ENCODE peak calls at places on chromosomes 16 and 17, in six cellular contexts. One of them, this sample, is unnamed.

GRCh38 chr17:27993723-27994310 is 48.7 kb upstream of the NLK start:
- DNase-seq in keratinocyte: no peak
- DNase-seq in CD8-positive, alpha-beta memory T cell: no peak
- DNase-seq in Peyer's patch: no peak
- DNase-seq in H7: no peak
- DNase-seq in ovary: no peak
- DNase-seq in this sample: no peak

GRCh38 chr16:30997887-30998711 is 12.3 kb downstream of the STX1B start:
- DNase-seq in keratinocyte: no peak
- DNase-seq in CD8-positive, alpha-beta memory T cell: no peak
- DNase-seq in Peyer's patch: no peak
- DNase-seq in H7: peak; percentile 74
- DNase-seq in ovary: no peak
- DNase-seq in this sample: peak; percentile 80

GRCh38 chr17:54270499-54270898 is 447.8 kb downstream of the KIF2B start:
- DNase-seq in keratinocyte: peak; percentile 48
- DNase-seq in CD8-positive, alpha-beta memory T cell: no peak
- DNase-seq in Peyer's patch: no peak
- DNase-seq in H7: no peak
- DNase-seq in ovary: no peak
- DNase-seq in this sample: no peak

GRCh38 chr16:67406628-67407027 is 9.6 kb downstream of the ZDHHC1 start:
- DNase-seq in keratinocyte: no peak
- DNase-seq in CD8-positive, alpha-beta memory T cell: no peak
- DNase-seq in Peyer's patch: no peak
- DNase-seq in H7: no peak
- DNase-seq in ovary: no peak
- DNase-seq in this sample: no peak

GRCh38 chr16:30184430-30185140 is 1.2 kb downstream of the CORO1A start:
- DNase-seq in keratinocyte: no peak
- DNase-seq in CD8-positive, alpha-beta memory T cell: peak; percentile 33
- DNase-seq in Peyer's patch: peak; percentile 50
- DNase-seq in H7: peak; percentile 29
- DNase-seq in ovary: peak; percentile 21
- DNase-seq in this sample: peak; percentile 74

GRCh38 chr17:42387663-42388380 is 420 bp downstream of the STAT3 start:
- DNase-seq in keratinocyte: no peak
- DNase-seq in CD8-positive, alpha-beta memory T cell: peak; percentile 20
- DNase-seq in Peyer's patch: peak; percentile 71
- DNase-seq in H7: peak; percentile 81
- DNase-seq in ovary: peak; percentile 50
- DNase-seq in this sample: peak; percentile 71

GRCh38 chr16:57801098-57801855 is 1.0 kb downstream of the KIFC3 start:
- DNase-seq in keratinocyte: no peak
- DNase-seq in CD8-positive, alpha-beta memory T cell: no peak
- DNase-seq in Peyer's patch: peak; percentile 42
- DNase-seq in H7: peak; percentile 56
- DNase-seq in ovary: no peak
- DNase-seq in this sample: no peak

GRCh38 chr16:5077304-5077703 is 5.7 kb downstream of the ALG1 start:
- DNase-seq in keratinocyte: no peak
- DNase-seq in CD8-positive, alpha-beta memory T cell: no peak
- DNase-seq in Peyer's patch: no peak
- DNase-seq in H7: no peak
- DNase-seq in ovary: no peak
- DNase-seq in this sample: no peak

GRCh38 chr17:77512062-77512946 is 371.5 kb downstream of the SEC14L1 start:
- DNase-seq in keratinocyte: no peak
- DNase-seq in CD8-positive, alpha-beta memory T cell: no peak
- DNase-seq in Peyer's patch: no peak
- DNase-seq in H7: no peak
- DNase-seq in ovary: no peak
- DNase-seq in this sample: no peak

GRCh38 chr17:34067009-34067408 is 188.1 kb upstream of the CCL2 start:
- DNase-seq in keratinocyte: no peak
- DNase-seq in CD8-positive, alpha-beta memory T cell: no peak
- DNase-seq in Peyer's patch: no peak
- DNase-seq in H7: no peak
- DNase-seq in ovary: no peak
- DNase-seq in this sample: no peak

GRCh38 chr17:73906896-73907600 is 262.8 kb upstream of the SDK2 start:
- DNase-seq in keratinocyte: no peak
- DNase-seq in CD8-positive, alpha-beta memory T cell: no peak
- DNase-seq in Peyer's patch: no peak
- DNase-seq in H7: no peak
- DNase-seq in ovary: no peak
- DNase-seq in this sample: no peak

GRCh38 chr16:88382491-88383400 is at the start of gene ZNF469:
- DNase-seq in keratinocyte: no peak
- DNase-seq in CD8-positive, alpha-beta memory T cell: no peak
- DNase-seq in Peyer's patch: no peak
- DNase-seq in H7: peak; percentile 93
- DNase-seq in ovary: no peak
- DNase-seq in this sample: peak; percentile 54

GRCh38 chr17:2710075-2710803 is 1.3 kb downstream of the CLUH start:
- DNase-seq in keratinocyte: no peak
- DNase-seq in CD8-positive, alpha-beta memory T cell: no peak
- DNase-seq in Peyer's patch: peak; percentile 61
- DNase-seq in H7: no peak
- DNase-seq in ovary: no peak
- DNase-seq in this sample: no peak

GRCh38 chr17:49715717-49716279 is 8.0 kb upstream of the SLC35B1 start:
- DNase-seq in keratinocyte: no peak
- DNase-seq in CD8-positive, alpha-beta memory T cell: peak; percentile 62
- DNase-seq in Peyer's patch: no peak
- DNase-seq in H7: no peak
- DNase-seq in ovary: no peak
- DNase-seq in this sample: no peak

GRCh38 chr17:27414271-27414670 is 42.0 kb upstream of the KSR1 start:
- DNase-seq in keratinocyte: no peak
- DNase-seq in CD8-positive, alpha-beta memory T cell: no peak
- DNase-seq in Peyer's patch: no peak
- DNase-seq in H7: no peak
- DNase-seq in ovary: no peak
- DNase-seq in this sample: no peak

GRCh38 chr17:39800540-39800939 is 62.8 kb downstream of the GRB7 start:
- DNase-seq in keratinocyte: no peak
- DNase-seq in CD8-positive, alpha-beta memory T cell: no peak
- DNase-seq in Peyer's patch: no peak
- DNase-seq in H7: peak; percentile 11
- DNase-seq in ovary: no peak
- DNase-seq in this sample: no peak

GRCh38 chr17:72634621-72635020 is 457.9 kb downstream of the SLC39A11 start:
- DNase-seq in keratinocyte: no peak
- DNase-seq in CD8-positive, alpha-beta memory T cell: no peak
- DNase-seq in Peyer's patch: peak; percentile 64
- DNase-seq in H7: no peak
- DNase-seq in ovary: no peak
- DNase-seq in this sample: no peak

GRCh38 chr16:64983226-64983625 is 138.6 kb downstream of the CDH11 start:
- DNase-seq in keratinocyte: no peak
- DNase-seq in CD8-positive, alpha-beta memory T cell: no peak
- DNase-seq in Peyer's patch: no peak
- DNase-seq in H7: no peak
- DNase-seq in ovary: no peak
- DNase-seq in this sample: no peak

GRCh38 chr17:19342611-19343255 is 19.8 kb downstream of the B9D1 start:
- DNase-seq in keratinocyte: no peak
- DNase-seq in CD8-positive, alpha-beta memory T cell: no peak
- DNase-seq in Peyer's patch: peak; percentile 46
- DNase-seq in H7: peak; percentile 66
- DNase-seq in ovary: no peak
- DNase-seq in this sample: no peak

GRCh38 chr16:57277586-57277985 is 6.9 kb downstream of the PLLP start:
- DNase-seq in keratinocyte: peak; percentile 91
- DNase-seq in CD8-positive, alpha-beta memory T cell: peak; percentile 20
- DNase-seq in Peyer's patch: peak; percentile 53
- DNase-seq in H7: peak; percentile 33
- DNase-seq in ovary: no peak
- DNase-seq in this sample: peak; percentile 36

GRCh38 chr16:89395150-89396142 is 94.9 kb downstream of the ANKRD11 start:
- DNase-seq in keratinocyte: peak; percentile 84
- DNase-seq in CD8-positive, alpha-beta memory T cell: no peak
- DNase-seq in Peyer's patch: peak; percentile 86
- DNase-seq in H7: peak; percentile 52
- DNase-seq in ovary: peak; percentile 95
- DNase-seq in this sample: peak; percentile 91

GRCh38 chr17:29444589-29444988 is 54.4 kb downstream of the TAOK1 start:
- DNase-seq in keratinocyte: no peak
- DNase-seq in CD8-positive, alpha-beta memory T cell: no peak
- DNase-seq in Peyer's patch: no peak
- DNase-seq in H7: no peak
- DNase-seq in ovary: no peak
- DNase-seq in this sample: no peak

GRCh38 chr16:46743232-46743719 is 4.9 kb downstream of the MYLK3 start:
- DNase-seq in keratinocyte: no peak
- DNase-seq in CD8-positive, alpha-beta memory T cell: no peak
- DNase-seq in Peyer's patch: no peak
- DNase-seq in H7: peak; percentile 64
- DNase-seq in ovary: no peak
- DNase-seq in this sample: peak; percentile 63

GRCh38 chr16:87416826-87417471 is 24.8 kb downstream of the MAP1LC3B start:
- DNase-seq in keratinocyte: no peak
- DNase-seq in CD8-positive, alpha-beta memory T cell: no peak
- DNase-seq in Peyer's patch: no peak
- DNase-seq in H7: no peak
- DNase-seq in ovary: peak; percentile 53
- DNase-seq in this sample: peak; percentile 58

GRCh38 chr16:57590654-57591085 is 37.8 kb upstream of the ADGRG1 start:
- DNase-seq in keratinocyte: peak; percentile 5
- DNase-seq in CD8-positive, alpha-beta memory T cell: no peak
- DNase-seq in Peyer's patch: no peak
- DNase-seq in H7: no peak
- DNase-seq in ovary: no peak
- DNase-seq in this sample: peak; percentile 16

GRCh38 chr16:760065-760464 is 469 bp upstream of the MSLN start:
- DNase-seq in keratinocyte: no peak
- DNase-seq in CD8-positive, alpha-beta memory T cell: no peak
- DNase-seq in Peyer's patch: no peak
- DNase-seq in H7: no peak
- DNase-seq in ovary: no peak
- DNase-seq in this sample: no peak

GRCh38 chr16:77194295-77195231 is 3.6 kb downstream of the MON1B start:
- DNase-seq in keratinocyte: no peak
- DNase-seq in CD8-positive, alpha-beta memory T cell: no peak
- DNase-seq in Peyer's patch: no peak
- DNase-seq in H7: peak; percentile 20
- DNase-seq in ovary: no peak
- DNase-seq in this sample: no peak
- H3K36me3 ChIP-seq in keratinocyte: peaks cover 22% of the 10 kb centered on the region
- H3K36me3 ChIP-seq in CD8-positive, alpha-beta memory T cell: peaks cover 28% of the 10 kb centered on the region
- H3K36me3 ChIP-seq in Peyer's patch: peaks cover 68% of the 10 kb centered on the region
- H3K36me3 ChIP-seq in H7: peaks cover 13% of the 10 kb centered on the region
- H3K36me3 ChIP-seq in ovary: no peaks in the 10 kb centered on the region
- H3K36me3 ChIP-seq in this sample: no peaks in the 10 kb centered on the region

GRCh38 chr16:16059895-16060590 is 110.6 kb downstream of the ABCC1 start:
- DNase-seq in keratinocyte: no peak
- DNase-seq in CD8-positive, alpha-beta memory T cell: no peak
- DNase-seq in Peyer's patch: no peak
- DNase-seq in H7: no peak
- DNase-seq in ovary: no peak
- DNase-seq in this sample: no peak

GRCh38 chr16:16064874-16065384 is 115.5 kb downstream of the ABCC1 start:
- DNase-seq in keratinocyte: no peak
- DNase-seq in CD8-positive, alpha-beta memory T cell: no peak
- DNase-seq in Peyer's patch: no peak
- DNase-seq in H7: no peak
- DNase-seq in ovary: no peak
- DNase-seq in this sample: no peak

GRCh38 chr16:16067127-16067526 is 117.7 kb downstream of the ABCC1 start:
- DNase-seq in keratinocyte: no peak
- DNase-seq in CD8-positive, alpha-beta memory T cell: no peak
- DNase-seq in Peyer's patch: no peak
- DNase-seq in H7: no peak
- DNase-seq in ovary: no peak
- DNase-seq in this sample: peak; percentile 78

GRCh38 chr16:16062023-16062932 is 112.9 kb downstream of the ABCC1 start:
- DNase-seq in keratinocyte: no peak
- DNase-seq in CD8-positive, alpha-beta memory T cell: no peak
- DNase-seq in Peyer's patch: no peak
- DNase-seq in H7: peak; percentile 32
- DNase-seq in ovary: no peak
- DNase-seq in this sample: no peak

DNA sequence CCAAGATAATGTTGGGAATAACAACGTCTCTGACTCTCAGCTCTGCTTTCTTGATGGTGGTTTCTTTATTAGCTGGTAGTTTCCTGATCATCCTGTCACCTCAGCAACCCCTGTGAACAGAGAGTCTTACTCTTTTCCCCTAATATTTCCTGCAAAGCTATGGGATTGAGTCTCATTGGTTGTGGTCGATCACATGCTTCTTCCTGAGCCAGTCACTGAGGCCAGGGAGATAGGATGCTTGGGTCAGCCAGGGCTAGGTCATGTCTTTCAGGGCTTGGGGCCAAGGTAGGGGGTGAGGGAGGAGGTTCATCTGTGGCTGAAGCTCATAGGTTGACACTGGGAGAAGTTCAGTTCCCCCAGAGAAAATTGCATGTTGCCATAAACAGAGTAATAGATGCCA is 114.3 kb downstream of the ABCC1 start:
- DNase-seq in keratinocyte: no peak
- DNase-seq in CD8-positive, alpha-beta memory T cell: no peak
- DNase-seq in Peyer's patch: no peak
- DNase-seq in H7: no peak
- DNase-seq in ovary: no peak
- DNase-seq in this sample: no peak
- H3K36me3 ChIP-seq in keratinocyte: peaks cover 15% of the 10 kb centered on the region
- H3K36me3 ChIP-seq in CD8-positive, alpha-beta memory T cell: peaks cover 20% of the 10 kb centered on the region
- H3K36me3 ChIP-seq in Peyer's patch: peaks cover 12% of the 10 kb centered on the region
- H3K36me3 ChIP-seq in H7: peaks cover 8% of the 10 kb centered on the region
- H3K36me3 ChIP-seq in ovary: no peaks in the 10 kb centered on the region
- H3K36me3 ChIP-seq in this sample: no peaks in the 10 kb centered on the region

GRCh38 chr17:1067282-1067956 is 70.5 kb downstream of the TIMM22 start:
- DNase-seq in keratinocyte: no peak
- DNase-seq in CD8-positive, alpha-beta memory T cell: no peak
- DNase-seq in Peyer's patch: no peak
- DNase-seq in H7: no peak
- DNase-seq in ovary: no peak
- DNase-seq in this sample: no peak
- H3K36me3 ChIP-seq in keratinocyte: peaks cover 6% of the 10 kb centered on the region
- H3K36me3 ChIP-seq in CD8-positive, alpha-beta memory T cell: peaks cover 25% of the 10 kb centered on the region
- H3K36me3 ChIP-seq in Peyer's patch: peaks cover 83% of the 10 kb centered on the region
- H3K36me3 ChIP-seq in H7: peaks cover 3% of the 10 kb centered on the region
- H3K36me3 ChIP-seq in ovary: no peaks in the 10 kb centered on the region
- H3K36me3 ChIP-seq in this sample: peaks cover 11% of the 10 kb centered on the region

DNA sequence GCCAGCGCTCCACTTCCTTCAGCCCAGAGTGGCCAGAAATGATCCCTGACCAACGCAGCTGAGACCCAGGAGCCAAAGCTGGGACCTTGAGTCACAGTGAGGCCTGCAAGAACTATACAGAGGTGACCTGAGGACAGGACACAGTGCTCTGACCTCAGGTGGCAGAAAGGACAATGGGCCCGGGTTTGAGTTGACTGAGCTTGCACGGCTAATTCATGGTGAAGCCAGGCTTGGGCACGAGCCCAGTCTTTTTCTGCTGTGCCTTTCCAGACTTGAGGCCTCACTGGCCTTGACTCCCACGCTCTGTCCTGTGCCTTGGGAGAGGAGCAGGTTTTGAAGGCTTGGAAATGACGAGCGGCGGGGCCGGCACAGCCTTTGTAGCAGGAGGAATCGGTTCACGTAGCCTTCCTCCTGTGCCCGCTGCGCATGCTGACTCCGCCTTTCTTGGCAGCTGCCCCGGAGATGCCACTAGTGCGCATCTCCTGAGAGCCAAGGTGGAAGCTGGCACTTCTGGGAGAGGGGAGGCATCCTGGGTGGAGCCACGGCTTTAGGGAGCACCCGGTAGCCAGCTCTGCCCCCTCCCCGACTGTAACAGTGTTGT is 34.9 kb downstream of the NDEL1 start:
- DNase-seq in keratinocyte: no peak
- DNase-seq in CD8-positive, alpha-beta memory T cell: no peak
- DNase-seq in Peyer's patch: no peak
- DNase-seq in H7: peak; percentile 39
- DNase-seq in ovary: peak; percentile 74
- DNase-seq in this sample: peak; percentile 90
- H3K36me3 ChIP-seq in keratinocyte: peaks cover 42% of the 10 kb centered on the region
- H3K36me3 ChIP-seq in CD8-positive, alpha-beta memory T cell: peaks cover 51% of the 10 kb centered on the region
- H3K36me3 ChIP-seq in Peyer's patch: peaks cover 80% of the 10 kb centered on the region
- H3K36me3 ChIP-seq in H7: peaks cover 13% of the 10 kb centered on the region
- H3K36me3 ChIP-seq in ovary: no peaks in the 10 kb centered on the region
- H3K36me3 ChIP-seq in this sample: no peaks in the 10 kb centered on the region

This sample was measured in aorta.